ENCODE peak calls at places on chromosomes 1 and 21, in five cellular contexts. W is epithelial cell of esophagus, V is GM06990, Z is cardiac muscle cell, Y is H1. M is an unnamed sample.

GRCh38 chr1:84582802-84583587 is 8.8 kb upstream of the CTBS start:
- DNase-seq in W (peak), V (no peak), Z (peak), Y (no peak), M (peak)

GRCh38 chr1:245051349-245052221 is 103.2 kb upstream of the KIF26B start:
- DNase-seq in W (peak), V (no peak), Z (peak), Y (no peak), M (peak)

GRCh38 chr1:182147136-182147815 is 85.8 kb upstream of the ZNF648 start:
- DNase-seq in W (peak), V (no peak), Z (peak), Y (no peak), M (no peak)

GRCh38 chr1:178938959-178939317 is 68.1 kb upstream of the ANGPTL1 start:
- DNase-seq in W (no peak), V (no peak), Z (peak), Y (no peak), M (peak)

GRCh38 chr1:184860535-184860934 is 105.9 kb upstream of the EDEM3 start:
- DNase-seq in W (no peak), V (no peak), Z (no peak), Y (no peak), M (no peak)

GRCh38 chr1:3453203-3453761 is 1.2 kb upstream of the ARHGEF16 start:
- DNase-seq in W (peak), V (peak), Z (peak), Y (peak), M (peak)

GRCh38 chr1:222749927-222750326 is 12.9 kb downstream of the FAM177B start:
- DNase-seq in W (no peak), V (no peak), Z (no peak), Y (no peak), M (no peak)

GRCh38 chr1:198563578-198563977 is 23.1 kb upstream of the ATP6V1G3 start:
- DNase-seq in W (peak), V (no peak), Z (no peak), Y (no peak), M (no peak)

GRCh38 chr1:23727362-23727811 is 15.9 kb upstream of the ELOA start:
- DNase-seq in W (peak), V (peak), Z (peak), Y (no peak), M (peak)

GRCh38 chr1:185499986-185500626 is 183.1 kb upstream of the IVNS1ABP start:
- DNase-seq in W (peak), V (no peak), Z (peak), Y (no peak), M (peak)

GRCh38 chr1:109929170-109929569 is 18.5 kb downstream of the CSF1 start:
- DNase-seq in W (peak), V (no peak), Z (no peak), Y (no peak), M (no peak)

GRCh38 chr1:153697873-153698647 is 19.6 kb downstream of the NPR1 start:
- DNase-seq in W (no peak), V (no peak), Z (peak), Y (no peak), M (peak)

GRCh38 chr1:211547710-211548109 is 31.3 kb downstream of the SLC30A1 start:
- DNase-seq in W (no peak), V (no peak), Z (no peak), Y (no peak), M (no peak)

GRCh38 chr1:211546543-211546942 is 32.4 kb downstream of the SLC30A1 start:
- DNase-seq in W (no peak), V (no peak), Z (no peak), Y (no peak), M (no peak)

GRCh38 chr1:211541715-211542477 is 37.1 kb downstream of the SLC30A1 start:
- DNase-seq in W (peak), V (no peak), Z (peak), Y (no peak), M (peak)

GRCh38 chr1:211548321-211549091 is 30.5 kb downstream of the SLC30A1 start:
- DNase-seq in W (peak), V (no peak), Z (no peak), Y (no peak), M (no peak)

DNA sequence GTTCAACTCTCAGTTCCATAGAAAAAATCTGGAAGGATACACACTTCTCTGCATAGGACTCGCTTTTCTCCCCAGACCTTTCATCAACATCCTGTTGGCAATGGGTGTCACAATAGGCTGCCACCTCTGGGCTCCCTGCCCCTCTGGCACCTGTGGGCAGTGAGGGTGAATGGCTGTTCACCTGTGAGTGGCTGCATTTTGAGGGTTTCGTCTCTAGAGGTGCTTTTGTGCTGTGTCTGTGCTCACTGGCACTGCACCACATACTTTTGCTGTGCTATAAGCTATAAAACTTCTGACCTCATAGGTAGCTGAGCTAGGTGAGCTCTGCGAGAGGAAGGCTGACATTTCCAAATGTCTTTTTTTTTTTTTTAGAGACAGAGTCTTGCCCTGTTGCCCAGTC is 36.0 kb downstream of the SLC30A1 start:
- DNase-seq in W (no peak), V (no peak), Z (no peak), Y (no peak), M (no peak)
- H3K4me3 ChIP-seq in W (no peak), V (no peak), Z (no peak), Y (no peak), M (no peak)

GRCh38 chr1:156964431-156964830 is 44.0 kb downstream of the LRRC71 start:
- DNase-seq in W (no peak), V (no peak), Z (no peak), Y (no peak), M (no peak)

GRCh38 chr1:156958247-156958714 is 37.8 kb downstream of the LRRC71 start:
- DNase-seq in W (no peak), V (no peak), Z (no peak), Y (no peak), M (no peak)

GRCh38 chr1:156963621-156964020 is 43.2 kb downstream of the LRRC71 start:
- DNase-seq in W (no peak), V (no peak), Z (no peak), Y (no peak), M (no peak)

GRCh38 chr1:156959414-156959813 is 39.0 kb downstream of the LRRC71 start:
- DNase-seq in W (no peak), V (no peak), Z (no peak), Y (no peak), M (no peak)

GRCh38 chr1:156961709-156962108 is 41.3 kb downstream of the LRRC71 start:
- DNase-seq in W (no peak), V (no peak), Z (no peak), Y (no peak), M (no peak)
- TF ChIP-seq CTCF in W (peak), V (peak), Z (peak), Y (peak), M (peak)

GRCh38 chr1:89865498-89866385 is 44.9 kb downstream of the LRRC8D start:
- DNase-seq in W (peak), V (no peak), Z (peak), Y (no peak), M (peak)
- H3K4me3 ChIP-seq in W (no peak), V (no peak), Z (no peak), Y (no peak), M (no peak)

DNA sequence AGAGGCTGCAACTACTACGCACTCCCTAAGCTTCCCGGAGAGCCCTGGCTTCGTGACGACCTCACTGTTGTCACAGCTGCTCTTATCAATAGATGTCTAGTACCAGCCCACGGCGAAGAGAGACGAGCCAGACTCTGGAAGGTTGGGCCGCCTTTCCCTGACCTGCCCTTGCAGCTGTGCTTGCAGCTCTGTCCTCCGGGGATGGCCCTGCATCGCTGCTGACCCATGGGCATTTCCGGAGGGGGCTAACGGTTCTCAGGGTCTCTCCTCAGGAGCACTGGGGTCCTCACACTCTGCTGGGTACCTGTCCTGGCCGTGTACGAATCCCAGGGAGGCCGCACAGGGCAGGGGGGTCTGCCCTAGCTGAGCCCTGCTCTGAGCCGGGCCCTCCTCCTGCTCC is 93.8 kb upstream of the COL6A1 start:
- DNase-seq in W (no peak), V (no peak), Z (no peak), Y (no peak), M (no peak)
- TF ChIP-seq CTCF in W (no peak), V (no peak), Z (no peak), Y (no peak), M (no peak)

DNA sequence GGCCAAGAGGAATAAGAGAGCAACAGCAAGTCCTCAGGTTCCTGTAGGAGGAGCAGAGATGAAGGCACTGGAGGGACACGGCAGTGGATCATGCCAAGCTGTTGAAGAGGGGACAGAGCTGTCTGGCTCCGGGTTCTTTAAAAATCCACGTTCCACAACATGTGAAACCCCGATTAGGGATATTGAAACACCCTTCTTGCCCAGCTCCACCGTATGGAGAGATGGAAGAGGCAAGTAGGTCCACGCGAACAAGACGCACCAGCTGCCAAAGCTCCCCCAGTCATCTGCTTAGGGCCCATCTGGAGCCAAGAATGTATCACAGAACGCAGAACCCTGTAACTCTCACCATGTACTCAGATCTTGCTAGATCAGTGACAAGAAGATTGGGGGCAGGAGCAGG is 3.9 kb downstream of the C1orf198 start:
- DNase-seq in W (no peak), V (no peak), Z (no peak), Y (no peak), M (no peak)
- H3K4me3 ChIP-seq in W (no peak), V (no peak), Z (no peak), Y (no peak), M (no peak)

DNA sequence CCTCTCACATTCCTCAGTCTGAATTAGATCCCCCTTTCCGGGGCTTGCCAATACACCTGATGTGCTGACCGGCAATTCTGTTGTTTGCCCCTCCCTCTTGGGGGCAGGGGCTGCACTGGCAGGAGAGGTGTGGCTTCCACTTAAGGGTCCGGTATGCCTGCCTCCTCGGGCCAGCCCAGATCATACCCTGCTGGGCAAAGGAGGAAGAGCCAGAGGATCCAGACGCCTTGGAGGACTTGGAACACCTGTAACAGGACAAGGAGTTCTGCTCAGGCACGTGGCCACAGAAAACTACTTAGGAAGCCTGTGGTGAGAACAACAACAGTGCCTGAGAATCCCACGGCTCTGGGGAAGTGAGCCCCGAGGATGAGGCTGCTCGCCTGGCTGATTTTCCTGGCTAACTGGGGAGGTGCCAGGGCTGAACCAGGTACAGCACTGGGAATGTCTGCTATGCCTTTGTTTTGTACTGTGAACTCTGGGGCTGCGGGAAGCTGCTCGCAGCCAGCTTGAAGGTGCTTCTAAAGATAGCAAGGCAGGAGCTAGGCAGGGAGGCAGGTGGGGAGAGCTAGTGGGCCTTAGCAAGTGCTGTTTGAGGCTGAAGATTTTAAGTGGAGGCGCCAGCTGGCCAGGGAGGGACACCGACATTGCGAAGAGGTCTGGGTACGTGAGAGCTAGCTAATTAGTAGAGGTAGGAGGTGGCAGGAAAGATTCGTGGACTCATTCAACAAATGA is at the start of gene SMPDL3B:
- DNase-seq in W (peak), V (no peak), Z (no peak), Y (peak), M (no peak)
- TF ChIP-seq CTCF in W (peak), V (no peak), Z (no peak), Y (peak), M (no peak)

GRCh38 chr1:53656916-53657170 is 82.1 kb downstream of the GLIS1 start:
- DNase-seq in W (no peak), V (no peak), Z (no peak), Y (no peak), M (no peak)
- H3K4me3 ChIP-seq in W (no peak), V (no peak), Z (no peak), Y (no peak), M (no peak)

GRCh38 chr1:2414297-2414958 is 2.1 kb upstream of the PEX10 start:
- DNase-seq in W (peak), V (peak), Z (peak), Y (no peak), M (peak)

GRCh38 chr1:2417083-2417832 is 4.9 kb upstream of the PEX10 start:
- DNase-seq in W (no peak), V (no peak), Z (no peak), Y (no peak), M (no peak)

GRCh38 chr1:2415337-2415736 is 3.0 kb upstream of the PEX10 start:
- DNase-seq in W (no peak), V (no peak), Z (no peak), Y (no peak), M (no peak)

GRCh38 chr1:2416403-2416802 is 4.0 kb upstream of the PEX10 start:
- DNase-seq in W (peak), V (no peak), Z (no peak), Y (no peak), M (no peak)

DNA sequence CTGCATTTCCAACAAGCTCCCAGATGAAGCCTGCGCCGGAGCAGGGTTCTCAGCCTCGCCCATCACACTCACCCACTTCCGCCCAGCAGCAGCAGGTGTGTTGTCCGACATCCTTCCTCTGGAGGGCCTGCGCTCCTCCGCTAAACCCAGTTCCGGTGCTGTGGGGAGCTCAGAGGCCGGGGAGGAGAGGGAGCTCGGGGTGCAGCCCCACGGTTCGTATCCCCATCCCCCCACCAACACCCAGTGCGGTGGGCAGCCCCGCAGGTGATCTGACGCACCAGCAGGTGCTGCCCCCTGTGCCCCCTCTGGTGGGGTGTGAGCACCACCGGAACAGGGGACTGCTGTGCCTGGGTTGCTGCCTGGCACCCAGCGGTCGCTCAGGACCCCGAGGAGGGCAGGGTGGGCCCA is 3.4 kb upstream of the PEX10 start:
- DNase-seq in W (peak), V (peak), Z (no peak), Y (no peak), M (no peak)
- TF ChIP-seq CTCF in W (no peak), V (peak), Z (no peak), Y (no peak), M (no peak)

GRCh38 chr1:204079608-204079999 is 6.7 kb downstream of the SOX13 start:
- DNase-seq in W (no peak), V (no peak), Z (no peak), Y (no peak), M (no peak)
- H3K4me3 ChIP-seq in W (no peak), V (no peak), Z (no peak), Y (peak), M (no peak)